ENCODE peak calls at places on chromosome 5, in four cellular contexts. One of them, this sample, is unnamed.

GRCh38 chr5:74296685-74297084 is 343.8 kb downstream of the ENC1 start:
- DNase-seq in heart right ventricle: peak; percentile 10
- DNase-seq in activated CD8-positive, alpha-beta memory T cell treated with anti-CD3 and anti-CD28 coated beads, Interleukin-2, amount 50 U/mL, for 4 hours: no peak
- DNase-seq in NCI-H187: no peak
- DNase-seq in this sample: no peak

GRCh38 chr5:177431317-177432142 is 5.1 kb downstream of the GRK6 start:
- DNase-seq in heart right ventricle: no peak
- DNase-seq in activated CD8-positive, alpha-beta memory T cell treated with anti-CD3 and anti-CD28 coated beads, Interleukin-2, amount 50 U/mL, for 4 hours: peak; percentile 45
- DNase-seq in NCI-H187: no peak
- DNase-seq in this sample: no peak

GRCh38 chr5:26959290-26959689 is 79.1 kb downstream of the CDH9 start:
- DNase-seq in heart right ventricle: no peak
- DNase-seq in activated CD8-positive, alpha-beta memory T cell treated with anti-CD3 and anti-CD28 coated beads, Interleukin-2, amount 50 U/mL, for 4 hours: no peak
- DNase-seq in NCI-H187: no peak
- DNase-seq in this sample: no peak

GRCh38 chr5:94017579-94017978 is 276.2 kb upstream of the POU5F2 start:
- DNase-seq in heart right ventricle: no peak
- DNase-seq in activated CD8-positive, alpha-beta memory T cell treated with anti-CD3 and anti-CD28 coated beads, Interleukin-2, amount 50 U/mL, for 4 hours: no peak
- DNase-seq in NCI-H187: no peak
- DNase-seq in this sample: no peak

GRCh38 chr5:35856186-35857003 is at the start of gene IL7R:
- DNase-seq in heart right ventricle: no peak
- DNase-seq in activated CD8-positive, alpha-beta memory T cell treated with anti-CD3 and anti-CD28 coated beads, Interleukin-2, amount 50 U/mL, for 4 hours: no peak
- DNase-seq in NCI-H187: no peak
- DNase-seq in this sample: no peak

GRCh38 chr5:134143964-134144941 is 29.8 kb downstream of the TCF7 start:
- DNase-seq in heart right ventricle: no peak
- DNase-seq in activated CD8-positive, alpha-beta memory T cell treated with anti-CD3 and anti-CD28 coated beads, Interleukin-2, amount 50 U/mL, for 4 hours: peak; percentile 15
- DNase-seq in NCI-H187: no peak
- DNase-seq in this sample: no peak

GRCh38 chr5:52837591-52838001 is 49.9 kb downstream of the ITGA1 start:
- DNase-seq in heart right ventricle: no peak
- DNase-seq in activated CD8-positive, alpha-beta memory T cell treated with anti-CD3 and anti-CD28 coated beads, Interleukin-2, amount 50 U/mL, for 4 hours: no peak
- DNase-seq in NCI-H187: no peak
- DNase-seq in this sample: no peak

GRCh38 chr5:126624534-126624933 is 23.8 kb downstream of the PHAX start:
- DNase-seq in heart right ventricle: no peak
- DNase-seq in activated CD8-positive, alpha-beta memory T cell treated with anti-CD3 and anti-CD28 coated beads, Interleukin-2, amount 50 U/mL, for 4 hours: no peak
- DNase-seq in NCI-H187: no peak
- DNase-seq in this sample: no peak